ENCODE peak calls at places on chromosomes 1 and 21, in nine cellular contexts. C, B, O, J, F, T, U, W and E are unnamed samples.

GRCh38 chr1:156162430-156163037 is 9.1 kb downstream of the SEMA4A start:
- DNase-seq in O (no peak), W (peak), U (peak), J (no peak), C (peak), F (no peak), B (no peak), T (no peak), E (no peak)

GRCh38 chr1:12229835-12230548 is at the start of gene VPS13D:
- DNase-seq in T (peak), C (peak), B (peak), U (peak), O (peak), J (peak), W (peak), F (peak), E (peak)

GRCh38 chr21:35199733-35200015 is 150.6 kb upstream of the RUNX1 start:
- DNase-seq in U (no peak), B (no peak), J (no peak), W (no peak), F (no peak), T (no peak), C (no peak), O (no peak), E (no peak)

GRCh38 chr1:66256629-66257575 is 277.1 kb upstream of the SGIP1 start:
- DNase-seq in J (no peak), U (no peak), F (no peak), B (no peak), W (no peak), C (no peak), T (no peak), O (no peak), E (no peak)

GRCh38 chr1:71232166-71232763 is 151.4 kb upstream of the ZRANB2 start:
- DNase-seq in U (peak), C (peak), T (no peak), O (no peak), W (no peak), B (no peak), J (no peak), F (peak), E (no peak)

GRCh38 chr1:157034137-157034800 is 11.3 kb downstream of the ARHGEF11 start:
- DNase-seq in C (no peak), B (peak), O (peak), F (no peak), T (peak), J (no peak), U (no peak), W (peak), E (no peak)

GRCh38 chr21:15735409-15735808 is 5.6 kb downstream of the USP25 start:
- DNase-seq in O (no peak), T (no peak), C (no peak), J (no peak), W (no peak), F (no peak), B (no peak), U (no peak), E (no peak)

GRCh38 chr1:11245904-11246726 is 16.2 kb downstream of the MTOR start:
- DNase-seq in W (no peak), O (no peak), F (no peak), T (no peak), B (no peak), C (no peak), U (no peak), J (no peak), E (no peak)

GRCh38 chr21:25149022-25149421 is 458.3 kb downstream of the MRPL39 start:
- DNase-seq in C (no peak), J (no peak), W (no peak), O (no peak), F (no peak), B (no peak), U (no peak), T (no peak), E (no peak)

GRCh38 chr1:5648410-5649165 is 343.6 kb downstream of the NPHP4 start:
- DNase-seq in J (no peak), U (no peak), W (peak), T (no peak), B (no peak), C (no peak), F (no peak), O (peak), E (no peak)

GRCh38 chr1:168348146-168348709 is 67.6 kb downstream of the TBX19 start:
- DNase-seq in C (no peak), W (no peak), O (no peak), U (no peak), F (no peak), T (no peak), J (no peak), B (no peak), E (peak)

GRCh38 chr1:53401815-53402745 is 57.1 kb upstream of the DMRTB1 start:
- DNase-seq in O (no peak), U (no peak), W (no peak), F (no peak), B (no peak), T (no peak), C (no peak), J (no peak), E (no peak)

GRCh38 chr1:15260418-15261154 is 13.6 kb downstream of the FHAD1 start:
- DNase-seq in U (peak), C (peak), W (no peak), B (peak), F (no peak), O (peak), J (no peak), T (no peak), E (peak)

GRCh38 chr1:2433936-2434335 is 21.6 kb upstream of the PEX10 start:
- DNase-seq in J (no peak), W (no peak), C (no peak), O (no peak), F (no peak), T (no peak), B (no peak), U (no peak), E (no peak)

GRCh38 chr1:2433196-2433595 is 20.8 kb upstream of the PEX10 start:
- DNase-seq in U (no peak), F (no peak), B (no peak), T (no peak), W (no peak), C (no peak), J (no peak), O (no peak), E (no peak)

GRCh38 chr1:2431503-2431902 is 19.1 kb upstream of the PEX10 start:
- DNase-seq in J (no peak), B (no peak), T (no peak), O (no peak), C (no peak), W (no peak), U (no peak), F (no peak), E (no peak)

GRCh38 chr1:2431095-2431494 is 18.7 kb upstream of the PEX10 start:
- DNase-seq in F (no peak), T (no peak), O (peak), B (no peak), J (no peak), C (no peak), W (no peak), U (no peak), E (no peak)

DNA sequence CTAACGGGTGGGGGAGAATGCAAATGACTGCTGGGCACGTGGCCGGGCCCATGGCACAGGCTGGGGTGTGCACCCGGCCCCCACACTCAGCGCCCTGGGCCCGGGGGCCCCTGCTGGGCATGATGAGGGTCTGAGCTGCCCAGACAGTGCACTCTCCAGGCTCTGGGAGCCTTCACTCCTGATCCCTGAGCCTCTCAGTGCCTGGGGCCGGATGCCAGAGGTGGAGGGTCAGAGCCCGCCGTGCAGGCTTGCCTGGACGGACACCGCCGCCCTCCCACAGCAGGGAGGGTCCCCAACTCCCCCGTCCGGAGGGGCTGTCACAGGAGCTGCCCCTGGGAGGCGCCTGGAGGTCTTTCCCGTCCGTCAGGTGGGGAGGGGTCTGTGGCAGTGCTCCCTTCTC is 20.2 kb upstream of the PEX10 start:
- DNase-seq in F (no peak), C (no peak), U (no peak), O (no peak), W (no peak), T (no peak), J (no peak), B (no peak), E (no peak)
- TF ChIP-seq CTCF in F (no peak), C (no peak), U (no peak), O (no peak), W (no peak), T (no peak), J (no peak), B (no peak), E (no peak)

GRCh38 chr1:214426420-214426812 is 125.0 kb downstream of the PTPN14 start:
- DNase-seq in C (no peak), U (no peak), T (no peak), B (no peak), J (no peak), F (no peak), W (no peak), O (no peak), E (no peak)
- TF ChIP-seq CTCF in C (no peak), U (no peak), T (no peak), B (no peak), J (no peak), F (no peak), W (no peak), O (no peak), E (no peak)

DNA sequence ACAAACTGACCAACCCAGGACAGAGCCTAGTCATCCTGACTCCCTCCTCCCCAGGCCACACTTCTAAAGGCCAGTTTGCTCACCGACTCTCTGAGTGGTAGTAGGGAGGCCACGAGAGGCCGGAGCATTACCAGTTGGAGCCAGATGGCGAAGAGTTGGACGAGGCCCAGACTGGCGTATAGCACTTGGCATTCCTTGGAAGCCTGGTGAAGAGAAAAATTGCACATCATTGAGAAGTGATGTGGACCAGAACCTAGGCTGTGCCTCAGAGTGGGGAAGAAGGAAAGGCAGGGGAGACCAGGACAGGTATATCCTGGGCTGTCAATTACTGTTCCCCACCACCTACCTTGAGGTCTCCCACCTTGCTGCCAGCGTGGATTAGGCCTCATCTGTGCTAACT is 12.2 kb downstream of the PABPC4 start:
- DNase-seq in U (no peak), C (no peak), F (no peak), W (peak), J (no peak), O (no peak), B (no peak), T (no peak), E (no peak)
- TF ChIP-seq CTCF in U (no peak), C (no peak), F (no peak), W (no peak), J (no peak), O (no peak), B (no peak), T (no peak), E (no peak)

DNA sequence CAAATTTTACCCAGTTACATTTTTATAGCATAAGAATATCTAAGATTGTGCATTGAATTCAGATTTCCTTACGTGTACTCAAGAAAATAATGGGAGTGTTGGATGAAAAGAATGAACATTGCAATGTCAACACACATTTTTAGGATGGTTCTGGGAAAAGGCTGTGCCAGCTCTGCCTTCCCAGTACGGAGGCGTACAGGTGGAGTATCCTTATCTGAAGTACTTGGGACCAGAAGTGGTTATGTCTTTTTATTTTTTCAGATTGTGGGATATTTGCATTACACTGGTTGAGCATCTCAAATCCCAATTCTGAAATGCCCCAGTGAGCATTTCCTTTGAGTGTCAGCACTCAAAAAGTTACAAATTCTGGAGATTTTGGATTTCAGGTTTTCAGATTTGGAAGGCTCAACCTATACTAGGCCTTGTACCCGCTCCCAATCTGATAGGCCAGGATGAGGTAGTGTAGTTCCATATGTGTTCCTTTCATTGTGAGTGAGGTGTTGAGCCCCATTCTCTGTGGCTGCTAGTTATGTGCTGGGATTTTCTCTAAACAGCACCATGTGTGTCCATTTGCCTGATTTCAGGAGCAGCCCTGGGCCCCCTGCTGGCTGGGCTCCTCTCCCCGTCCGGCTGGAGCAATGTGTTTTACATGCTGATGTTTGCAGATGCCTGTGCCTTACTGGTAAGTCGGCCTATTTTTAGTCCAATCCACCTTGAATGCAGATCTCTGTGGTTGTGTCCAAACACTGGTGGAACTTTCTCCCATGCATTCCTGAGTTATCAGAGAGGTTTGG is 60.8 kb downstream of the SLC37A1 start:
- DNase-seq in C (peak), F (peak), B (peak), U (peak), J (no peak), T (no peak), O (no peak), W (peak), E (no peak)
- TF ChIP-seq CTCF in C (peak), F (peak), B (peak), U (peak), J (no peak), T (peak), O (no peak), W (no peak), E (peak)

GRCh38 chr1:239303289-239303688 is 83.1 kb upstream of the CHRM3 start:
- DNase-seq in O (no peak), W (no peak), F (no peak), J (no peak), T (no peak), B (no peak), C (no peak), U (no peak), E (no peak)

GRCh38 chr1:239306426-239306825 is 79.9 kb upstream of the CHRM3 start:
- DNase-seq in T (no peak), J (no peak), U (no peak), F (no peak), O (no peak), W (no peak), C (no peak), B (no peak), E (no peak)

GRCh38 chr1:239311331-239311730 is 75.0 kb upstream of the CHRM3 start:
- DNase-seq in J (no peak), F (no peak), B (no peak), T (no peak), W (no peak), U (no peak), O (no peak), C (no peak), E (no peak)

GRCh38 chr1:239307886-239308285 is 78.5 kb upstream of the CHRM3 start:
- DNase-seq in T (no peak), W (no peak), U (no peak), B (no peak), C (no peak), J (no peak), F (no peak), O (no peak), E (no peak)

GRCh38 chr1:239308701-239309333 is 77.6 kb upstream of the CHRM3 start:
- DNase-seq in T (peak), W (peak), F (no peak), B (peak), C (peak), J (no peak), U (peak), O (peak), E (peak)
- TF ChIP-seq CTCF in T (peak), W (peak), F (no peak), B (peak), C (no peak), J (peak), U (peak), O (peak), E (peak)

GRCh38 chr1:41789616-41790330 is 128.9 kb downstream of the HIVEP3 start:
- DNase-seq in W (no peak), F (no peak), T (no peak), B (no peak), C (no peak), J (no peak), U (no peak), O (no peak), E (no peak)
- TF ChIP-seq CTCF in W (no peak), F (no peak), T (no peak), B (no peak), C (no peak), J (no peak), U (no peak), O (no peak), E (no peak)